ENCODE peak calls at places on chromosomes 13 and 19, in five cellular contexts. L is BE2C, Z is AG04450, Q is foreskin fibroblast, I is cardiac muscle cell. U is an unnamed sample.

GRCh38 chr19:56538761-56539263 is at the start of gene ZFP28:
- DNase-seq in L (peak), Q (no peak), Z (no peak), I (no peak), U (no peak)

GRCh38 chr13:111469450-111469849 is 149.0 kb downstream of the TEX29 start:
- DNase-seq in Q (no peak), Z (no peak), L (no peak), I (no peak), U (no peak)

GRCh38 chr13:85665286-85665685 is 133.9 kb downstream of the SLITRK6 start:
- DNase-seq in Z (peak), Q (no peak), L (no peak), I (no peak), U (no peak)

GRCh38 chr13:110245421-110245899 is 61.5 kb downstream of the COL4A1 start:
- DNase-seq in Z (peak), I (no peak), Q (peak), L (no peak), U (peak)

GRCh38 chr19:17339088-17339741 is 1.9 kb downstream of the GTPBP3 start:
- DNase-seq in I (no peak), Z (no peak), Q (no peak), L (peak), U (no peak)

GRCh38 chr19:18905058-18905456 is 9.1 kb upstream of the CERS1 start:
- DNase-seq in I (no peak), L (no peak), Z (no peak), Q (no peak), U (no peak)

GRCh38 chr19:6723108-6723618 is 2.7 kb upstream of the C3 start:
- DNase-seq in Q (no peak), L (no peak), I (no peak), Z (no peak), U (no peak)

GRCh38 chr13:30607908-30608307 is 9.8 kb upstream of the USPL1 start:
- DNase-seq in Q (no peak), I (no peak), L (no peak), Z (no peak), U (no peak)

GRCh38 chr19:30336290-30336689 is 35.9 kb upstream of the ZNF536 start:
- DNase-seq in L (no peak), I (no peak), Z (no peak), Q (no peak), U (no peak)

GRCh38 chr13:20258963-20259288 is 26.8 kb upstream of the GJB6 start:
- DNase-seq in I (no peak), Z (no peak), L (no peak), Q (no peak), U (no peak)

GRCh38 chr13:102721800-102722231 is 27.0 kb upstream of the METTL21C start:
- DNase-seq in I (no peak), Q (peak), L (no peak), Z (no peak), U (no peak)

GRCh38 chr13:110365876-110366275 is 58.8 kb downstream of the COL4A2 start:
- DNase-seq in L (no peak), Z (no peak), Q (no peak), I (no peak), U (no peak)

GRCh38 chr13:94305463-94305862 is 174.0 kb downstream of the DCT start:
- DNase-seq in I (no peak), Q (peak), L (no peak), Z (no peak), U (peak)

GRCh38 chr19:31317542-31317941 is 31.7 kb downstream of the TSHZ3 start:
- DNase-seq in L (no peak), I (no peak), Q (no peak), Z (no peak), U (no peak)

GRCh38 chr13:32267836-32268439 is 47.2 kb downstream of the ZAR1L start:
- DNase-seq in I (no peak), L (no peak), Z (no peak), Q (no peak), U (no peak)

DNA sequence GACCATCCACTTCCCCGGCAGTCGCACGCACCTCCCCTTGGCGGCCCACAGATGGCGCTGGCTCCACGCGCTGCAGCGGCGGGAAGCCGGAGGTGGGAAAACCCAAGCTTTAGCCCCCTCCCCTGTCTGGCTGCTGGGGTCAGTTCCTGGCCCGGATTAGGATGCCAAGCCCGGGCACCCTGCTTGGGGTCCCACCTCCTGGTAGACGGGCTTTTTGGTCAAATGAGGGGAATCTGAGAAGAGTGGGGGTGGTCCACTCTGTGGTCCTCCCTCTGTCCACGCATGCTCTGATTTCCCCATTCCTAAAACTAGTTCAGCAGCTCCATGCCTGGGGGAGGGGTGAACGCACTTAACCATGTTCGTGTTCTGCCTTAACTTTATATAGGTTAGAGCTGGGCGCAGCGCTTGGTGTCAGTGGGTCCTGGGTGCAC is 8.1 kb upstream of the ADGRE2 start:
- DNase-seq in I (peak), L (peak), Z (no peak), Q (peak), U (no peak)
- H3K4me3 ChIP-seq in I (no peak), L (no peak), Z (no peak), Q (no peak), U (no peak)

DNA sequence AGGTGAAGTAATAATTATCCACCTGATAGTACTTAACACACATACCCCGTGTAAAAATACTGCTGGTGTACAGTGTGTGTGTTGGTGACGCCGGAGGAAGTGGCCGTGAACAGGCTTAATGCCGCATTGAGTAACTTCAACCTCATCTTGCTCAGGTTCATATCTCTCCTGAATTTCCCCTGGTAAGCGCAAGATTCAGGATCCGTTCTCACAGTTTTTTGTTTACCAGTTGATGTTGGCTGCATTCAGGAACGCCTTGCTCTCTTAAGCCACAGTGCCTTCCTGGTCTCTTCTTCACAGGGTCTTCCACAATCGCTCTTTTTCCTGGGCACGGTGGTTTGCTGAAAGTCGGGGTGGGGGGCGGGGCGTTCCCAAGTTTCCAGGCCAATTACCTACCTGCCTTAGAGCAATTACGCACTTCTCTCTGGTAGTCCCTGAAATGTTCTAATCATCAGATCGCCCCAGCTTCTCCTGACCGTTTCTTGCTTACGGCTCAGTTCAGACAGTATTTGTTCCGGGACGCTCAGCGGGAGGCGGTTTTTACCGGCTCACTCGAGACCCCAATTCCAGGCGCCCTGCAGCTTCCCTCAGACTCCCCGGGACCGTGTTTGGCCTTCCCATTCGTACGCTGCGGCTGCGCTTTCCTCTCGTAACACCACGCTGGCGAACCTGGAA is 702 bp upstream of the DNAJC3 start:
- DNase-seq in L (no peak), I (no peak), Q (peak), Z (no peak), U (no peak)
- TF ChIP-seq CTCF in L (no peak), I (no peak), Q (no peak), Z (no peak), U (no peak)

GRCh38 chr13:40611004-40611403 is 55.4 kb downstream of the FOXO1 start:
- DNase-seq in I (no peak), Q (no peak), L (no peak), Z (no peak), U (no peak)
- H3K4me3 ChIP-seq in I (no peak), Q (no peak), L (no peak), Z (no peak), U (no peak)

GRCh38 chr19:58406818-58407657 is 1.4 kb upstream of the ZNF584 start:
- DNase-seq in Z (no peak), L (no peak), I (no peak), Q (no peak), U (no peak)
- TF ChIP-seq CTCF in Z (peak), L (peak), I (peak), Q (peak), U (peak)

GRCh38 chr19:2703077-2703437 is 563 bp upstream of the GNG7 start:
- DNase-seq in I (no peak), Q (no peak), L (no peak), Z (no peak), U (no peak)
- H3K4me3 ChIP-seq in I (no peak), Q (peak), L (no peak), Z (peak), U (peak)

DNA sequence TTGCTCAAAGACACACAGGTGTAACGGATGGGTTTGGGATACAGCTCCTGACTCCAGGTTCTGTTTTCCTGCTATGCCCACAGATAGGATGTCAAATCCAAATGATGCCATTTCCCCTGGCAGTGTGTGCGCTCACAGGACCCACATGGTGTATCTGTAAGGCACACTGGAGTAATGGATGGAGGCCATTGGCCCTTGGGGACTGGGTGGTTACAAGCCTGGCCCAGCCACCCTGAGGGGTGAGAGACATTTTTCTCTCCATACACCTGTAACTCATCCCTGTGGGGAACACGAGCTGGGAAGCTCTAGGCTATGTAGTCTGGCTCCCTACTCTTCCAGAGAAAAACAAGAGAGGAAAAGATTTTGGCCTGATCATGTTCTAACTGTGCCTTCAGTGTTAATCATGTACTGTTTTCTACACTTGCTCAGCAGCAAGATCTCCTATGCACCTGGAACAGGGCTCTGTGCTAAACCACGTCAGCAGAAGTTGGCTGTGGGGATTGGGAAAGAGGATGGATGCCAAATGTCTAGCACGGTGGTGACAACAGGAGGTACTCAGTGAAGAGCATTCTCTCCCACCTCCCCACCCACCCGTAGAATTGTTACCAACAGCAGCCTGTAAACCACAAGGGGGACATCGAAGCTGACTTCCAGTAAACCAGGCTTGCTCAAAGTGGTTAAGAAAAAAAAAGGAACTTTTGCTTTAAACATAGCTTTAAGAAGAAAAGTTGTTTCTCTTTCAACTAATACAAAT is 237.0 kb downstream of the LACC1 start:
- DNase-seq in Q (no peak), I (peak), L (no peak), Z (no peak), U (no peak)
- TF ChIP-seq CTCF in Q (no peak), I (peak), L (peak), Z (peak), U (no peak)

GRCh38 chr19:33916792-33917191 is 120.1 kb downstream of the KCTD15 start:
- DNase-seq in Q (no peak), I (no peak), Z (no peak), L (no peak), U (no peak)

GRCh38 chr19:33910922-33911321 is 114.3 kb downstream of the KCTD15 start:
- DNase-seq in Z (no peak), Q (no peak), I (no peak), L (no peak), U (no peak)

DNA sequence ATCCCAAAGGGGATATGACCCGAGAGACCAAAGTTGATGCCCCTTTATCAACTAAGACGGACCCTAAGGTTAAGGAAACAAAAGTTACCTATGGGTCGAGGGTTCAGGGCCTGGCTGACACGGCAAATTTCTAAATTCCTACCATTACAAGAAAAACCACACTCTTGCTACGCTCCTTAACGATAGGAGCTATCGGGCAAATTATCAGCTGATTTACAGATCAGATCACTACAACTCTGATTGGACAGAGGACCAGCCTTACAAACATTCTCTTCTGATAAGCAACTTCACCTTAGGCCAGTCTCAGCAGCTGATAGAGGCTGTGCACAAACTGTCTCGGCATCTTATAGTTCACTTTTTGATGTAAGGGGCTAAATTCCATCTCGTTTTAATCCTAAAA is 117.9 kb downstream of the KCTD15 start:
- DNase-seq in L (no peak), Q (no peak), I (no peak), Z (no peak), U (no peak)
- H3K4me3 ChIP-seq in L (no peak), Q (no peak), I (no peak), Z (no peak), U (no peak)

GRCh38 chr13:92259523-92259922 is 861.1 kb downstream of the GPC5 start:
- DNase-seq in Q (no peak), I (no peak), Z (no peak), L (no peak), U (no peak)
- TF ChIP-seq CTCF in Q (no peak), I (no peak), Z (no peak), L (no peak), U (no peak)

U was measured in astrocyte of the cerebellum.